ENCODE peak calls at places on chromosomes 13 and 19, in seven cellular contexts. S is breast epithelium, C is colonic mucosa, O is aorta, F is fibroblast of lung, B is PC-3, Z is neuronal stem cell. W is an unnamed sample.

GRCh38 chr13:77981191-77981925 is 62.7 kb upstream of the EDNRB start:
- DNase-seq in S (no peak), C (no peak), O (no peak), F (peak; percentile 23), B (no peak), Z (no peak), W (no peak)

GRCh38 chr19:35856546-35857149 is at the start of gene KIRREL2:
- DNase-seq in S (no peak), C (no peak), O (no peak), F (no peak), B (no peak), Z (peak; percentile 63), W (no peak)

GRCh38 chr19:27793128-27793643 is 1419.8 kb downstream of the UQCRFS1 start:
- DNase-seq in S (peak; percentile 87), C (peak; percentile 88), O (peak; percentile 79), F (peak; percentile 85), B (peak; percentile 89), Z (peak; percentile 65), W (peak; percentile 60)

GRCh38 chr19:17950310-17951150 is 16.4 kb upstream of the KCNN1 start:
- DNase-seq in S (no peak), C (no peak), O (peak; percentile 63), F (no peak), B (no peak), Z (no peak), W (no peak)

GRCh38 chr19:39827216-39827615 is 6.7 kb downstream of the DYRK1B start:
- DNase-seq in S (no peak), C (no peak), O (no peak), F (no peak), B (no peak), Z (no peak), W (no peak)

GRCh38 chr13:40983269-40983668 is 35.8 kb downstream of the ELF1 start:
- DNase-seq in S (no peak), C (no peak), O (no peak), F (peak; percentile 34), B (no peak), Z (no peak), W (no peak)

GRCh38 chr19:35120898-35121297 is 5.3 kb downstream of the FXYD3 start:
- DNase-seq in S (no peak), C (peak; percentile 80), O (no peak), F (no peak), B (peak; percentile 59), Z (no peak), W (no peak)

GRCh38 chr19:1618157-1619093 is 13.2 kb upstream of the UQCR11 start:
- DNase-seq in S (no peak), C (peak; percentile 51), O (no peak), F (no peak), B (peak; percentile 37), Z (no peak), W (no peak)

GRCh38 chr19:4233282-4233853 is 4.0 kb downstream of the EBI3 start:
- DNase-seq in S (no peak), C (peak; percentile 53), O (no peak), F (no peak), B (peak; percentile 48), Z (no peak), W (no peak)

GRCh38 chr13:110616103-110617101 is 1.1 kb downstream of the NAXD start:
- DNase-seq in S (peak; percentile 57), C (peak; percentile 52), O (no peak), F (peak; percentile 63), B (peak; percentile 64), Z (peak; percentile 26), W (no peak)

GRCh38 chr19:33233056-33233873 is 7.6 kb upstream of the SLC7A10 start:
- DNase-seq in S (no peak), C (no peak), O (peak; percentile 5), F (no peak), B (no peak), Z (no peak), W (no peak)

GRCh38 chr13:108895220-108895704 is 265.9 kb downstream of the MYO16 start:
- DNase-seq in S (no peak), C (no peak), O (no peak), F (peak; percentile 41), B (peak; percentile 88), Z (peak; percentile 6), W (peak; percentile 53)

GRCh38 chr19:17579523-17580244 is 24.2 kb downstream of the COLGALT1 start:
- DNase-seq in S (no peak), C (peak; percentile 82), O (peak; percentile 74), F (peak; percentile 25), B (peak; percentile 58), Z (peak; percentile 45), W (no peak)

GRCh38 chr19:32287811-32288227 is 57.6 kb upstream of the ZNF507 start:
- DNase-seq in S (peak; percentile 21), C (peak; percentile 67), O (peak; percentile 77), F (peak; percentile 8), B (peak; percentile 60), Z (peak; percentile 63), W (no peak)

GRCh38 chr13:71871844-71872243 is 4.8 kb upstream of the DACH1 start:
- DNase-seq in S (no peak), C (no peak), O (no peak), F (no peak), B (no peak), Z (no peak), W (no peak)

GRCh38 chr19:43560687-43561086 is 14.6 kb downstream of the XRCC1 start:
- DNase-seq in S (no peak), C (no peak), O (no peak), F (no peak), B (no peak), Z (no peak), W (no peak)

GRCh38 chr19:4089400-4089908 is 22.8 kb upstream of the ZBTB7A start:
- DNase-seq in S (no peak), C (peak; percentile 36), O (peak; percentile 77), F (no peak), B (no peak), Z (no peak), W (no peak)

GRCh38 chr19:53192771-53193533 is at the start of gene ZNF665:
- DNase-seq in S (peak; percentile 88), C (peak; percentile 92), O (peak; percentile 95), F (peak; percentile 84), B (peak; percentile 76), Z (peak; percentile 56), W (peak; percentile 63)

GRCh38 chr19:45960595-45961235 is 12.9 kb downstream of the NOVA2 start:
- DNase-seq in S (no peak), C (no peak), O (no peak), F (peak; percentile 13), B (no peak), Z (no peak), W (no peak)
- H3K27ac ChIP-seq in S (peak overlapping the region; percentile 32), C (no peak overlapping the region), O (no peak overlapping the region), F (no peak overlapping the region), B (no peak overlapping the region), Z (no peak overlapping the region), W (no peak overlapping the region)

DNA sequence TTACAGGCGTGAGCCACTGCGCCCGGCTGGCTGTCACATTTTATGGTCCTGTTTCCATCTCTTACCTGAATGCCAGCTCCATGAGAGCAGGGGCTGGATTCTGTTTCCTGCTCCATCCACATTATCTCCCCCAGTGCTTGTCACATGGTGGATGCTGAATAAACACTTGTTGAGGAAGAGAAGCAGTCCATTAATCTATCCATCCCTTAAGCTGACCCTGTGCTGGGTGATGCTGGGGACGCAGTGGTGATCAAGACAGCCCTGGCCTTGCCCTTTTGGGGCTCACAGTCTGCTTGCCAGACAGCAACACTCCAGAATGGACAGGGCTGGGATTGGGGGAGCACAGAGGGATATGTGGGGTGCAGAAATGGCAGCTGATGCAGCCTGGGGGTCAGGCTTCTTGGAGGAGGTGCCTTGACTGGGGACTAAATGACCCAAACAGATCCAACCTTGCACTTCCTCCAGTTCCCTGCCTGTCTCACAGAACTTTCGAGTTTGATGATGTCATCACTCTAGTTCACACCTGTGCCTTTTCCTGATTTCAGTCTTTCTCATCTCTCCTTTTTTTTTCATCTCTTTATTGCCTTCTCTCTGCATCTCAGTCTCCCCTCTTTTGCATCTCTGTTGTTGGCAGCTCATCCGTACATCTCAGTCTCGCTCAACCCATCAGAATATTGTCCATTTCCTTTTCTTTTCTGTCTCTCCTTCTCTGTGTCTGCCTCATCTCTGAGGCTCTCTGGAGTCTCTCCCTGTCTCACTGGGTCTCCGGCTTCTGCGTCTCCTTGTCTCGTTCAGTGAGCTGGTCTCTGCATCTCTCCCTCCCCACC is 4.6 kb downstream of the IRF2BP1 start:
- DNase-seq in S (no peak), C (peak; percentile 42), O (no peak), F (no peak), B (no peak), Z (no peak), W (no peak)
- H3K27ac ChIP-seq in S (no peak overlapping the region), C (peak overlapping the region; percentile 75), O (no peak overlapping the region), F (no peak overlapping the region), B (no peak overlapping the region), Z (no peak overlapping the region), W (no peak overlapping the region)

DNA sequence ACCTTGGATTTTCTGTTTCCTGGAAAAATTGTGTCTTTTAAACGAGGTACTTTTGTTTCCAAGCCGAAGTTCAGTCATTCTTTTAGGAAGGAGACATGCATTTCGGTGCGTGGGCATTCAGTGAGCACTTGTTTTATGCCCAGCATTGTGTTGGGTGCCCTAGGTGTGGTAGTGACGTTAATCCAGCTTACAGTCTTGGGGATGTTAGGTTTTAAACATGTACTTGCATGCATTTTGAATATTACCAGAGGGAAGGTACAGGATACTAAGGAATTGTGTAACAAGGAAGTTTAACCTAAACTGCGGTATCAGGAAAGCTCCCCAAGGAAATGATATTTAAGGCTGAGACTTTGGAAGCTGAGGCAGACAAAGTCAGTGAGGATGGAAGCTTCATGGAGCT is 66.3 kb downstream of the ARHGAP35 start:
- DNase-seq in S (no peak), C (no peak), O (no peak), F (no peak), B (no peak), Z (no peak), W (peak; percentile 60)
- H3K27ac ChIP-seq in S (peak overlapping the region; percentile 86), C (no peak overlapping the region), O (peak overlapping the region; percentile 10), F (no peak overlapping the region), B (peak overlapping the region; percentile 99), Z (peak overlapping the region; percentile 38), W (peak overlapping the region; percentile 97)

GRCh38 chr19:16441661-16442071 is 30.1 kb downstream of the EPS15L1 start:
- DNase-seq in S (no peak), C (peak; percentile 37), O (no peak), F (no peak), B (peak; percentile 31), Z (peak; percentile 38), W (no peak)
- H3K27ac ChIP-seq in S (no peak overlapping the region), C (no peak overlapping the region), O (no peak overlapping the region), F (no peak overlapping the region), B (no peak overlapping the region), Z (no peak overlapping the region), W (no peak overlapping the region)

DNA sequence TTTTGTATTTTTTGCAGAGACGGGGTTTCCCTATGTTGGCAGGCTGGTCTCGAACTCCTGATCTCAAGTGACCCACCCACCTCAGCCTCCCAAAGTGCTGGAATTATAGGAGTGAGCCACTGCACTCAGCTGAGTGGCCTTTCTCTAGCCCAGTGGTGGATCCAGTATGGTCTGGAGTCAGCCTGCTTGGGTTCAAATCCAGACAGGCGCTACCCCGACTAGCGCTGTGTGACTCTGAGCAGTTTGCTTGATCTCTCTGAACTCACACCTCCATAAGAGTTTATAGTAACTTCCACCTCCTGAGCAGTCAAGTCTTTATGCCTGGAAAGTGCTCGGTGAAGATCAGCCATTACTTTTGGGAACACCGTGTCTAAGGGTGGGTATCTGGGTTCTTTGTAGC is 10.4 kb downstream of the S1PR2 start:
- DNase-seq in S (no peak), C (no peak), O (no peak), F (no peak), B (no peak), Z (no peak), W (no peak)
- H3K27ac ChIP-seq in S (peak overlapping the region; percentile 25), C (no peak overlapping the region), O (no peak overlapping the region), F (no peak overlapping the region), B (no peak overlapping the region), Z (no peak overlapping the region), W (no peak overlapping the region)

GRCh38 chr19:38639679-38640078 is 7.8 kb upstream of the ACTN4 start:
- DNase-seq in S (no peak), C (no peak), O (no peak), F (no peak), B (no peak), Z (no peak), W (no peak)
- H3K27ac ChIP-seq in S (no peak overlapping the region), C (peak overlapping the region; percentile 66), O (no peak overlapping the region), F (no peak overlapping the region), B (no peak overlapping the region), Z (no peak overlapping the region), W (peak overlapping the region; percentile 84)

W was measured in epithelial cell of prostate.